ENCODE peak calls at places on chromosome 18, in six cellular contexts. O, E, Q, V, D and H are unnamed samples.

GRCh38 chr18:59084286-59084779 is 55.4 kb upstream of the SEC11C start:
- DNase-seq in O (peak; percentile 75), E (peak; percentile 78), Q (peak; percentile 84), V (peak; percentile 76), D (no peak), H (peak; percentile 63)

GRCh38 chr18:7480853-7481252 is 86.3 kb upstream of the PTPRM start:
- DNase-seq in O (no peak), E (no peak), Q (no peak), V (no peak), D (no peak), H (no peak)

GRCh38 chr18:596288-596881 is 403 bp upstream of the CLUL1 start:
- DNase-seq in O (no peak), E (peak; percentile 13), Q (peak; percentile 82), V (no peak), D (no peak), H (no peak)

GRCh38 chr18:50125456-50125855 is 69.5 kb downstream of the MYO5B start:
- DNase-seq in O (no peak), E (no peak), Q (no peak), V (no peak), D (no peak), H (no peak)

GRCh38 chr18:48922801-48923730 is 27.7 kb downstream of the SMAD7 start:
- DNase-seq in O (no peak), E (no peak), Q (peak; percentile 32), V (no peak), D (peak; percentile 87), H (no peak)

GRCh38 chr18:23378470-23378764 is 74.7 kb upstream of the RIOK3 start:
- DNase-seq in O (no peak), E (no peak), Q (no peak), V (no peak), D (no peak), H (no peak)

GRCh38 chr18:21242141-21243040 is at the start of gene GREB1L:
- DNase-seq in O (peak; percentile 50), E (peak; percentile 70), Q (peak; percentile 74), V (no peak), D (no peak), H (peak; percentile 30)

GRCh38 chr18:9516437-9517064 is 41.2 kb downstream of the RALBP1 start:
- DNase-seq in O (peak; percentile 28), E (no peak), Q (no peak), V (no peak), D (no peak), H (peak; percentile 51)

GRCh38 chr18:39596891-39597290 is 2031.3 kb upstream of the CELF4 start:
- DNase-seq in O (no peak), E (no peak), Q (no peak), V (no peak), D (no peak), H (no peak)

GRCh38 chr18:56267334-56267733 is 371.1 kb downstream of the TXNL1 start:
- DNase-seq in O (no peak), E (no peak), Q (no peak), V (no peak), D (no peak), H (no peak)